ENCODE peak calls at places on chromosomes 12 and 14, in five cellular contexts. U, P, H, Q and K are unnamed samples.

GRCh38 chr12:31915442-31915841 is 43.8 kb upstream of the RESF1 start:
- DNase-seq in U (no peak), P (no peak), H (no peak), Q (no peak), K (no peak)

GRCh38 chr14:71688576-71688975 is 243.7 kb upstream of the RGS6 start:
- DNase-seq in U (no peak), P (no peak), H (no peak), Q (no peak), K (no peak)

GRCh38 chr12:15194947-15195346 is 26.3 kb downstream of the RERG start:
- DNase-seq in U (no peak), P (no peak), H (no peak), Q (no peak), K (no peak)

GRCh38 chr12:52037248-52037861 is 13.9 kb upstream of the NR4A1 start:
- DNase-seq in U (peak), P (peak), H (peak), Q (peak), K (no peak)

GRCh38 chr14:33589334-33589733 is 361.5 kb downstream of the EGLN3 start:
- DNase-seq in U (no peak), P (peak), H (no peak), Q (no peak), K (no peak)

GRCh38 chr14:53663709-53664108 is 292.9 kb downstream of the BMP4 start:
- DNase-seq in U (peak), P (no peak), H (peak), Q (peak), K (peak)

GRCh38 chr14:58171090-58171489 is 19.1 kb upstream of the ARMH4 start:
- DNase-seq in U (peak), P (peak), H (peak), Q (peak), K (peak)

GRCh38 chr14:35159742-35160409 is 37.5 kb downstream of the PRORP start:
- DNase-seq in U (no peak), P (no peak), H (no peak), Q (no peak), K (no peak)

GRCh38 chr12:105523164-105524057 is 192.9 kb downstream of the C12orf75 start:
- DNase-seq in U (no peak), P (peak), H (peak), Q (peak), K (no peak)

GRCh38 chr12:65923228-65923627 is 98.9 kb downstream of the HMGA2 start:
- DNase-seq in U (no peak), P (no peak), H (no peak), Q (no peak), K (no peak)

GRCh38 chr14:92403981-92404380 is 81.0 kb downstream of the SLC24A4 start:
- DNase-seq in U (no peak), P (no peak), H (no peak), Q (no peak), K (no peak)

GRCh38 chr12:31585895-31586294 is 5.0 kb downstream of the DENND5B start:
- DNase-seq in U (no peak), P (no peak), H (no peak), Q (no peak), K (no peak)

GRCh38 chr12:48717252-48717695 is 767 bp upstream of the CCNT1 start:
- DNase-seq in U (no peak), P (no peak), H (no peak), Q (peak), K (no peak)

GRCh38 chr12:27013606-27014084 is 539 bp downstream of the TM7SF3 start:
- DNase-seq in U (no peak), P (no peak), H (no peak), Q (peak), K (peak)

GRCh38 chr14:61561144-61561543 is 134.2 kb upstream of the HIF1A start:
- DNase-seq in U (no peak), P (no peak), H (no peak), Q (peak), K (no peak)

GRCh38 chr12:6765048-6765633 is 1.0 kb upstream of the PTMS start:
- DNase-seq in U (no peak), P (no peak), H (no peak), Q (no peak), K (no peak)

GRCh38 chr12:64351265-64351664 is 39.3 kb downstream of the C12orf56 start:
- DNase-seq in U (no peak), P (no peak), H (no peak), Q (no peak), K (no peak)

GRCh38 chr12:50351120-50352043 is 45.0 kb downstream of the FAM186A start:
- DNase-seq in U (no peak), P (no peak), H (no peak), Q (no peak), K (no peak)

GRCh38 chr14:96256420-96256819 is 410 bp downstream of the BDKRB1 start:
- DNase-seq in U (no peak), P (no peak), H (no peak), Q (no peak), K (no peak)

GRCh38 chr12:25276199-25276937 is 25.6 kb upstream of the KRAS start:
- DNase-seq in U (no peak), P (no peak), H (no peak), Q (no peak), K (no peak)

GRCh38 chr14:53378142-53378541 is 225.0 kb upstream of the DDHD1 start:
- DNase-seq in U (no peak), P (no peak), H (no peak), Q (no peak), K (no peak)

GRCh38 chr14:31568671-31569070 is 7.5 kb downstream of the NUBPL start:
- DNase-seq in U (no peak), P (no peak), H (no peak), Q (no peak), K (no peak)

GRCh38 chr12:26878661-26879119 is 45.7 kb upstream of the ITPR2 start:
- DNase-seq in U (no peak), P (peak), H (peak), Q (peak), K (peak)

GRCh38 chr14:95092723-95093122 is 64.6 kb downstream of the DICER1 start:
- DNase-seq in U (no peak), P (no peak), H (no peak), Q (no peak), K (no peak)

GRCh38 chr14:95097385-95097784 is 59.9 kb downstream of the DICER1 start:
- DNase-seq in U (no peak), P (no peak), H (no peak), Q (no peak), K (no peak)

GRCh38 chr14:95098984-95099599 is 58.2 kb downstream of the DICER1 start:
- DNase-seq in U (peak), P (peak), H (peak), Q (peak), K (peak)

GRCh38 chr14:95095991-95096390 is 61.3 kb downstream of the DICER1 start:
- DNase-seq in U (no peak), P (no peak), H (no peak), Q (peak), K (no peak)

GRCh38 chr14:95096476-95096875 is 60.9 kb downstream of the DICER1 start:
- DNase-seq in U (no peak), P (no peak), H (no peak), Q (no peak), K (no peak)
- H3K4me3 ChIP-seq in U (no peak), P (no peak), H (no peak), Q (no peak), K (no peak)

DNA sequence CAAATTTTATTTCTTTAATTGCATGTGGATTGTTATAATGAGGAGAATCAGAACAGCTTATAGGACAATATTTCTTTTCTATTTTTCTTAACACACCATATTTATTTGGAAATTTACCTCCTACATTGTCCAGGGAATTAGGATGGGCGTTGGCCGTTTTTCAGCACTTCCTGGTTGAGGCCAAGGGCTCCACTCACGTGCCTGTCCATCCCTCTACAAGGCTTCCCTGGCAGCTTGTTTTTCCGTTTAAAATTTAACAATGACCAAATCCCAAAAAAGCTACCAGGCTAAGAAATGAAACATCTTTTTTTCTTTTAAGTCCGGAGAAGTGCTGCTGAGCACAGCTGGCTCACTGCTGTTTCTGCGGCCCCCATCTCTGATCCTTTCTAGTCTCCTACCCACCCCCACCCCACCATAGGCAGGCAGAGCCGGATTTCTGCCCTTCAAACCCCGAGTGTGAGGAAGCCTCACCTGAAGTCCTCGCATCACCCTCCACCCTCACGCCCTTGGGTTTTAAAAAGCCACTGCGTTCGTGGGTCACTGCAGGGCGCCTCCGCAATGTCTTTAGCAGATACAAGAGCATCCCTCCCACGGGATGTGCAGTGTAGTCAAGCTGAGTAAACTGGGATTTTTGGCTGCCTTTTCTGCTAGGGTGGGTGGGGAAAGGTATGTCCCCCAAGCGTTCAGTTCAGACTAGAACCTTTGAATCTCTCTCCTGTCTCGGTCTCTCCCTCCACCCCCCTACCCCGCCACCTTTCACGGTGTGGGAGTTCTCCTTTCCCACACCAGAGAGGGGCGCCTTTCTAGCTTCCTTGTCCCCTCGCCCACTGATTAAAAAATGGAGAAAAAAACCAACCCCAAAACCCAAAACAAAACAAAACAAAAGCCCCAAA is 767 bp upstream of the FAR2 start:
- DNase-seq in U (no peak), P (no peak), H (peak), Q (no peak), K (peak)
- H3K27ac ChIP-seq in U (no peak), P (no peak), H (peak), Q (peak), K (peak)

GRCh38 chr12:123532021-123532420 is 1.5 kb downstream of the RILPL1 start:
- DNase-seq in U (peak), P (no peak), H (no peak), Q (no peak), K (no peak)
- H3K4me3 ChIP-seq in U (peak), P (no peak), H (peak), Q (peak), K (peak)

DNA sequence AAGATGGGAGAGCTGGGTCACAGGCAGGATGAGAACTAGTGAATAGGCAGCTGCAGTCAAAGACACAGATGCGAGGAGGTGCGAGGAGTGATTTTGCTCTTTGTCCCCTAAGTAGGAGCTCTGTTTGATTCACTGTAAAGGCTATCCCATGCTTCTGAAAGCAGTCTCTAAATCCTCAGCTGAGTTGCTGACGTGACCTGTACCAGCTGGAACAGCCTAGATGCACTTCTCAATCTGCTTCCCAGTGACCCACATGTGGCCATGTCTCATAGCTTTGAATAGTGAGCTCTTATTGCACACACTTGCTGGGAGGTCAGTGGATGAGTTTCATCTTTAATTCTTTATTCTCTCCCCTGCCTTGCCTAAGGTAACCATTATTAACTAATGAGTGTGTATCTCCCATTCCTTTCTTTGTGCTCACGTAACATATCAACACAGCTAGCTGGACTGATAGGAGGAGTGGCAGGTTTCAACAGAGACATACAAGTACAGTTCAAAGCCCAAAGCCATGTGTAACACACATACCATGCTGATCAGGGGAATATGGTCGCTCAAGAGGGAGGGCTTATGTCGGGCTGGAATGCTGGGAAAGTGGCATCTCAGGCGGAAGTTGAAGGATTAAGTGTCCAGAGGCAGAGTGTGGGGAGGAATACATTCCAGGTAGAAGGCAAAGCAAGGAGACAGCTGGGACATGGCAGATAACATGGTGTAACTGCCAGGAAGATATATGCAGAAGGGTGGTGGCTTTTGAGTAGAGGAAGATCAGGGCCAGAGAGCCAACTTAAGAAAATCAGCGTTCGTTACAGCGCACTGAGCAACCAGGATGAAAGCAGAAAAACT is 15.4 kb upstream of the YY1 start:
- DNase-seq in U (peak), P (no peak), H (no peak), Q (peak), K (no peak)
- H3K27ac ChIP-seq in U (peak), P (no peak), H (no peak), Q (peak), K (no peak)

DNA sequence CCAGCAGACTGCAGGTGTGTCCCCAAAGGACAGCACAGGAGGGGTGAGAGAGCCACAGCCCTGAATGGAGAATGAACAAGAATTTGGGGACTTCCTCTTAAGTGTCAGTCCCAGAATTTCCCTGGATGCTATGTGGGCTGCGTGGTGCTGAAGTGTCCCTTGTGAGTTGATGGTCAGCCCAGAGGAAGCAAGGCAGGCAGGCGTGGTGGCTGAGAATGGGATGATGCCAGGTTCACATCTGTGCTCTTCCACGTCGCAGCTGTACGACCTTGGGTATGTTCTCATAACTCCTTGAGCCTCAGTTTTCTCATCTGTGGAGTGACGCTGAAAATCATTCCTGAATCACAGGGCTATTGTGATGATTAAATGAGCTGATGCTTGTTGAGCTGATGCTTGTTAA is 62.1 kb upstream of the GPATCH2L start:
- DNase-seq in U (no peak), P (no peak), H (peak), Q (no peak), K (no peak)
- H3K4me3 ChIP-seq in U (no peak), P (no peak), H (no peak), Q (no peak), K (no peak)

GRCh38 chr12:71300772-71301675 is 138.6 kb upstream of the LGR5 start:
- DNase-seq in U (no peak), P (no peak), H (no peak), Q (no peak), K (no peak)
- H3K27ac ChIP-seq in U (no peak), P (no peak), H (no peak), Q (no peak), K (no peak)

GRCh38 chr12:71546322-71546861 is 106.8 kb downstream of the LGR5 start:
- DNase-seq in U (no peak), P (no peak), H (no peak), Q (no peak), K (no peak)

GRCh38 chr12:71551529-71551928 is 111.9 kb downstream of the LGR5 start:
- DNase-seq in U (no peak), P (no peak), H (no peak), Q (peak), K (no peak)

GRCh38 chr12:71552728-71553501 is 110.7 kb downstream of the ZFC3H1 start:
- DNase-seq in U (no peak), P (no peak), H (no peak), Q (no peak), K (no peak)

GRCh38 chr12:71548906-71549305 is 109.3 kb downstream of the LGR5 start:
- DNase-seq in U (no peak), P (no peak), H (no peak), Q (no peak), K (no peak)
- H3K4me3 ChIP-seq in U (no peak), P (no peak), H (no peak), Q (no peak), K (no peak)

DNA sequence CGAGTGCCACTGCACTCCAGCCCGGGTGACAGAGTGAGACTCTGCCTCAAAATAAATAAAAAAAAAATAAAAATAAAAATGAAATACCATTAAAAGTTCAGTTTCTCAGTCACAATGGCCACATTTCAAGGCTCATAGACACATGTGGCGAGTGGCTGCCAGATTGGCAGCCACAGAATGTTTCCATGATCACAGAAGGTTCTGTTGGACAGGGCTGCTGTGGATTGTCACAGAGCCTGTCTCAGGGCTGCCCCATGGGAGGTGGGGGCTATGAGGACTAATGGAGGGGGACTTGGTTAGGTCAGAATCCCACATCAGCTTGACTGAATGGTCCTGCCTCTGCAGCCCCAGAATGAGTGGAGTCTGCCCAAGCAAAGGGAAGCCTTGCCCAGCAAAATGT is 3.8 kb upstream of the PLA2G1B start:
- DNase-seq in U (no peak), P (no peak), H (no peak), Q (no peak), K (no peak)
- H3K27ac ChIP-seq in U (no peak), P (no peak), H (no peak), Q (no peak), K (no peak)

GRCh38 chr14:89444536-89445125 is 27.6 kb upstream of the FOXN3 start:
- DNase-seq in U (no peak), P (no peak), H (no peak), Q (no peak), K (no peak)

GRCh38 chr14:89444044-89444443 is 27.0 kb upstream of the FOXN3 start:
- DNase-seq in U (no peak), P (no peak), H (no peak), Q (no peak), K (no peak)

GRCh38 chr14:89451229-89451628 is 34.2 kb upstream of the FOXN3 start:
- DNase-seq in U (no peak), P (no peak), H (no peak), Q (no peak), K (no peak)

GRCh38 chr14:89445252-89445973 is 28.4 kb upstream of the FOXN3 start:
- DNase-seq in U (no peak), P (no peak), H (no peak), Q (no peak), K (no peak)

DNA sequence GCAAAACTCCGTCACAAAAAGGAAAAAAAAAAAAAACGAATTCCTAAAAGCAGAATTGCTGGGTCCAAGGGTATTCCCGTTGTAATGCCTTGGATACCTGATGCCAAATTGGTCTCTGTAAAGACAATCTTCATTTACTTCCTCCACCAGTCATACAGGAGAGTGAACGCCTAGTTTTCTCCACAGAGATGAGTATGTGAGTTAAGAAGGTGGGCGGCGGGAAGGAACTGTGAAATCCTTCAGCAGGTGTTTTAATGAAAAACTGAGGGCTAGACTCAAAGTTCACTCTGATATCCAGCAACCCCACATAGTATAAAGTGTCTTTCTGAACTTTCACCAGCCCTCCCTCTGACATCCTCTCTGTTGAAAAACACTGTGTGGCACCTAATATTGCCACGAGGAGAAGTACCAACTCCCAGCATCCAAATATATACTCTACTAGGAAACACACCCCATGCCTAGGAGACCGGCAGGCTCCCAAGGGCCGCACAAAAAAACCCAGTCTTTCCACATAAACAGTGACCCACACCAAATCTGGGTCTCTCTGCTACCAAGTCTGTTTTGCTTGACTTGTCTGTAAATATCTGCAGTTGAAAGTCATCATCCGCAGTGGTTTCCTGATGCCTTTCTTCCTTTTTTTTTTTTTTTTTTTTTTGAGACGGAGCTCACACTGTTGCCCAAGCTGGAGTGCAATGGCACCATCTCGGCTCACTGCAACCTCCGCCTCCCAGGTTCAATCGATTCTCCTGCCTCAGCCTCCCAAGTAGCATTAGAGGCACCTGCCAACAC is 30.3 kb upstream of the FOXN3 start:
- DNase-seq in U (no peak), P (no peak), H (no peak), Q (no peak), K (no peak)
- H3K4me3 ChIP-seq in U (no peak), P (no peak), H (no peak), Q (no peak), K (no peak)